ENCODE peak calls at places on chromosomes 12 and 14, in four cellular contexts. One of them, this sample, is unnamed.

GRCh38 chr14:67973415-67973814 is 153.8 kb downstream of the RAD51B start:
- DNase-seq in pancreas: no peak
- DNase-seq in mesendoderm: no peak
- DNase-seq in CD4-positive, alpha-beta memory T cell: no peak
- DNase-seq in this sample: no peak

GRCh38 chr12:1806301-1807106 is 13.9 kb upstream of the LRTM2 start:
- DNase-seq in pancreas: peak
- DNase-seq in mesendoderm: no peak
- DNase-seq in CD4-positive, alpha-beta memory T cell: no peak
- DNase-seq in this sample: no peak

GRCh38 chr12:22083167-22083566 is 37.1 kb downstream of the CMAS start:
- DNase-seq in pancreas: no peak
- DNase-seq in mesendoderm: no peak
- DNase-seq in CD4-positive, alpha-beta memory T cell: peak
- DNase-seq in this sample: no peak

GRCh38 chr12:5807538-5808219 is 137.4 kb downstream of the ANO2 start:
- DNase-seq in pancreas: no peak
- DNase-seq in mesendoderm: no peak
- DNase-seq in CD4-positive, alpha-beta memory T cell: no peak
- DNase-seq in this sample: no peak

GRCh38 chr12:110689002-110689600 is at the start of gene HVCN1:
- DNase-seq in pancreas: no peak
- DNase-seq in mesendoderm: no peak
- DNase-seq in CD4-positive, alpha-beta memory T cell: peak
- DNase-seq in this sample: peak

GRCh38 chr12:102197789-102198188 is at the start of gene PMCH:
- DNase-seq in pancreas: no peak
- DNase-seq in mesendoderm: no peak
- DNase-seq in CD4-positive, alpha-beta memory T cell: no peak
- DNase-seq in this sample: no peak

GRCh38 chr12:46964496-46965098 is 114.8 kb upstream of the PCED1B start:
- DNase-seq in pancreas: no peak
- DNase-seq in mesendoderm: peak
- DNase-seq in CD4-positive, alpha-beta memory T cell: no peak
- DNase-seq in this sample: no peak

GRCh38 chr14:22112004-22112403 is 438.4 kb upstream of the OR4E1 start:
- DNase-seq in pancreas: no peak
- DNase-seq in mesendoderm: peak
- DNase-seq in CD4-positive, alpha-beta memory T cell: no peak
- DNase-seq in this sample: peak

GRCh38 chr14:67674139-67674479 is 323 bp downstream of the VTI1B start:
- DNase-seq in pancreas: peak
- DNase-seq in mesendoderm: peak
- DNase-seq in CD4-positive, alpha-beta memory T cell: no peak
- DNase-seq in this sample: peak

GRCh38 chr12:108648371-108648770 is 14.7 kb upstream of the SELPLG start:
- DNase-seq in pancreas: no peak
- DNase-seq in mesendoderm: no peak
- DNase-seq in CD4-positive, alpha-beta memory T cell: no peak
- DNase-seq in this sample: no peak

GRCh38 chr14:39665084-39665483 is 232.9 kb upstream of the FBXO33 start:
- DNase-seq in pancreas: no peak
- DNase-seq in mesendoderm: no peak
- DNase-seq in CD4-positive, alpha-beta memory T cell: no peak
- DNase-seq in this sample: no peak

GRCh38 chr12:53530920-53531319 is 23.6 kb upstream of the NPFF start:
- DNase-seq in pancreas: no peak
- DNase-seq in mesendoderm: no peak
- DNase-seq in CD4-positive, alpha-beta memory T cell: no peak
- DNase-seq in this sample: no peak

GRCh38 chr14:100221419-100222218 is 17.3 kb upstream of the YY1 start:
- DNase-seq in pancreas: no peak
- DNase-seq in mesendoderm: peak
- DNase-seq in CD4-positive, alpha-beta memory T cell: peak
- DNase-seq in this sample: peak

GRCh38 chr12:124842073-124842749 is 21.5 kb downstream of the SCARB1 start:
- DNase-seq in pancreas: no peak
- DNase-seq in mesendoderm: no peak
- DNase-seq in CD4-positive, alpha-beta memory T cell: no peak
- DNase-seq in this sample: no peak

GRCh38 chr12:4270016-4270669 is 3.4 kb upstream of the CCND2 start:
- DNase-seq in pancreas: no peak
- DNase-seq in mesendoderm: peak
- DNase-seq in CD4-positive, alpha-beta memory T cell: no peak
- DNase-seq in this sample: no peak

GRCh38 chr12:107441906-107442305 is 243.7 kb upstream of the PWP1 start:
- DNase-seq in pancreas: no peak
- DNase-seq in mesendoderm: no peak
- DNase-seq in CD4-positive, alpha-beta memory T cell: no peak
- DNase-seq in this sample: no peak

GRCh38 chr12:104219908-104220404 is 4.4 kb downstream of the TXNRD1 start:
- DNase-seq in pancreas: no peak
- DNase-seq in mesendoderm: peak
- DNase-seq in CD4-positive, alpha-beta memory T cell: peak
- DNase-seq in this sample: peak

GRCh38 chr12:27012239-27012981 is 1.8 kb downstream of the TM7SF3 start:
- DNase-seq in pancreas: peak
- DNase-seq in mesendoderm: no peak
- DNase-seq in CD4-positive, alpha-beta memory T cell: no peak
- DNase-seq in this sample: no peak

GRCh38 chr14:33938131-33938949 is 12.5 kb downstream of the EGLN3 start:
- DNase-seq in pancreas: peak
- DNase-seq in mesendoderm: peak
- DNase-seq in CD4-positive, alpha-beta memory T cell: no peak
- DNase-seq in this sample: no peak

GRCh38 chr12:25376985-25377384 is 126.3 kb upstream of the KRAS start:
- DNase-seq in pancreas: no peak
- DNase-seq in mesendoderm: no peak
- DNase-seq in CD4-positive, alpha-beta memory T cell: no peak
- DNase-seq in this sample: no peak

GRCh38 chr12:57483466-57483865 is 3.8 kb upstream of the ARHGAP9 start:
- DNase-seq in pancreas: no peak
- DNase-seq in mesendoderm: peak
- DNase-seq in CD4-positive, alpha-beta memory T cell: no peak
- DNase-seq in this sample: no peak

GRCh38 chr14:99809376-99809775 is 16.2 kb downstream of the EML1 start:
- DNase-seq in pancreas: no peak
- DNase-seq in mesendoderm: no peak
- DNase-seq in CD4-positive, alpha-beta memory T cell: no peak
- DNase-seq in this sample: no peak

GRCh38 chr14:72907886-72908285 is 14.0 kb upstream of the DPF3 start:
- DNase-seq in pancreas: no peak
- DNase-seq in mesendoderm: peak
- DNase-seq in CD4-positive, alpha-beta memory T cell: no peak
- DNase-seq in this sample: no peak

GRCh38 chr12:116238149-116238548 is 39.3 kb downstream of the MED13L start:
- DNase-seq in pancreas: no peak
- DNase-seq in mesendoderm: no peak
- DNase-seq in CD4-positive, alpha-beta memory T cell: no peak
- DNase-seq in this sample: no peak

GRCh38 chr14:74062809-74063150 is 21.5 kb downstream of the ALDH6A1 start:
- DNase-seq in pancreas: no peak
- DNase-seq in mesendoderm: no peak
- DNase-seq in CD4-positive, alpha-beta memory T cell: no peak
- DNase-seq in this sample: no peak

GRCh38 chr14:20460458-20461229 is 590 bp downstream of the PIP4P1 start:
- DNase-seq in pancreas: peak
- DNase-seq in mesendoderm: peak
- DNase-seq in CD4-positive, alpha-beta memory T cell: peak
- DNase-seq in this sample: peak

GRCh38 chr12:124174406-124174805 is 120.5 kb upstream of the RFLNA start:
- DNase-seq in pancreas: no peak
- DNase-seq in mesendoderm: no peak
- DNase-seq in CD4-positive, alpha-beta memory T cell: no peak
- DNase-seq in this sample: no peak

GRCh38 chr12:30533518-30533917 is 162.2 kb downstream of the IPO8 start:
- DNase-seq in pancreas: no peak
- DNase-seq in mesendoderm: no peak
- DNase-seq in CD4-positive, alpha-beta memory T cell: no peak
- DNase-seq in this sample: no peak

GRCh38 chr12:76038176-76038575 is 6.6 kb upstream of the PHLDA1 start:
- DNase-seq in pancreas: no peak
- DNase-seq in mesendoderm: peak
- DNase-seq in CD4-positive, alpha-beta memory T cell: no peak
- DNase-seq in this sample: no peak

GRCh38 chr12:109611223-109611622 is 37.6 kb downstream of the MVK start:
- DNase-seq in pancreas: no peak
- DNase-seq in mesendoderm: no peak
- DNase-seq in CD4-positive, alpha-beta memory T cell: no peak
- DNase-seq in this sample: no peak

GRCh38 chr12:6943719-6944380 is at the start of the genes C12orf57 and RNU7-1:
- DNase-seq in pancreas: peak
- DNase-seq in mesendoderm: peak
- DNase-seq in CD4-positive, alpha-beta memory T cell: no peak
- DNase-seq in this sample: peak

GRCh38 chr14:70780396-70781075 is 28.8 kb downstream of the MAP3K9 start:
- DNase-seq in pancreas: no peak
- DNase-seq in mesendoderm: no peak
- DNase-seq in CD4-positive, alpha-beta memory T cell: no peak
- DNase-seq in this sample: no peak

DNA sequence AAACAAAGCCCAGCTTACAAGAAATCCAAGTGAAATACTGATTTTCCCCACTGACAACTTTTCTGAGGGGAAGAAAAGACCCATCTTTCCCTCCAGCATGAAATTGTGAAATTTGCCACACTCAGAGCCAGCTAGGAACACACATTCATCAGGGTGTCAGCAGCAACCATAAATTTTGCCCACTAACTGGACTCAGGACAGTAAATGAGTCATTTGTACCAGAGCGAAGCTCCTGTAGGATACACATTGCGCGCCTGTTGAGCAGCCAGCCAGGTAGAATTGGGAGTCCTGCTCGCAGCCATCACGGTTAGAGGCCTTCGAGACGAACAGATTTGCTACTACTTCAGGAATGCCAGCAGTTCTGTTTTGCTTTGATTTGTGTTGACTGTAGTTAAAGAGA is 117.7 kb downstream of the KICS2 start:
- DNase-seq in pancreas: no peak
- DNase-seq in mesendoderm: no peak
- DNase-seq in CD4-positive, alpha-beta memory T cell: no peak
- DNase-seq in this sample: no peak
- H3K27ac ChIP-seq in pancreas: no peak
- H3K27ac ChIP-seq in mesendoderm: no peak
- H3K27ac ChIP-seq in CD4-positive, alpha-beta memory T cell: no peak
- H3K27ac ChIP-seq in this sample: no peak

GRCh38 chr14:69684461-69685183 is 73.2 kb downstream of the SUSD6 start:
- DNase-seq in pancreas: no peak
- DNase-seq in mesendoderm: no peak
- DNase-seq in CD4-positive, alpha-beta memory T cell: no peak
- DNase-seq in this sample: no peak
- H3K27ac ChIP-seq in pancreas: peak
- H3K27ac ChIP-seq in mesendoderm: no peak
- H3K27ac ChIP-seq in CD4-positive, alpha-beta memory T cell: peak
- H3K27ac ChIP-seq in this sample: no peak

GRCh38 chr12:12616512-12617275 is 5.0 kb downstream of the CREBL2 start:
- DNase-seq in pancreas: no peak
- DNase-seq in mesendoderm: no peak
- DNase-seq in CD4-positive, alpha-beta memory T cell: no peak
- DNase-seq in this sample: no peak
- H3K27ac ChIP-seq in pancreas: no peak
- H3K27ac ChIP-seq in mesendoderm: no peak
- H3K27ac ChIP-seq in CD4-positive, alpha-beta memory T cell: peak
- H3K27ac ChIP-seq in this sample: no peak

GRCh38 chr14:102138535-102138934 is 1.2 kb upstream of the WDR20 start:
- DNase-seq in pancreas: no peak
- DNase-seq in mesendoderm: no peak
- DNase-seq in CD4-positive, alpha-beta memory T cell: no peak
- DNase-seq in this sample: no peak
- H3K27ac ChIP-seq in pancreas: no peak
- H3K27ac ChIP-seq in mesendoderm: no peak
- H3K27ac ChIP-seq in CD4-positive, alpha-beta memory T cell: peak
- H3K27ac ChIP-seq in this sample: no peak

DNA sequence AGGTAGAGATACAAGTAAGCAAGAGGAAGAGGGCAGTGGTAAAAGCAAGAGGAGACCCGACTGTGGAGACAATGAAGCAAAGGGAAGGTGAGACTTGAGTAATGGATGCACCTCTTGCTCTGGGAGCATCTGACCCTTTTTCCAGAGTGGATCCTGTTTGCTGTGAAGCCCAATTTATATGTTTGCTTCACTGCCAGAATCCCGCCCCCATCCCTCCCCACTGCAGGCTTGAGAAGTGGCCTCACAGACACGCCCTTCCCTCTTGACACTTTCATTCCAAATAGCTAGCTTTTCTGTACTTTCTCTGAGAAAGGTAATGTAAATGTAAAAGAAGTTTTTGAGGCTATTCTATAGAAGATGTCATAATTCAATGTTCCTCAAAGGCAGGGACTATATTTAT is 673 bp upstream of the PFKM start:
- DNase-seq in pancreas: no peak
- DNase-seq in mesendoderm: peak
- DNase-seq in CD4-positive, alpha-beta memory T cell: no peak
- DNase-seq in this sample: no peak
- H3K27ac ChIP-seq in pancreas: no peak
- H3K27ac ChIP-seq in mesendoderm: no peak
- H3K27ac ChIP-seq in CD4-positive, alpha-beta memory T cell: no peak
- H3K27ac ChIP-seq in this sample: no peak

DNA sequence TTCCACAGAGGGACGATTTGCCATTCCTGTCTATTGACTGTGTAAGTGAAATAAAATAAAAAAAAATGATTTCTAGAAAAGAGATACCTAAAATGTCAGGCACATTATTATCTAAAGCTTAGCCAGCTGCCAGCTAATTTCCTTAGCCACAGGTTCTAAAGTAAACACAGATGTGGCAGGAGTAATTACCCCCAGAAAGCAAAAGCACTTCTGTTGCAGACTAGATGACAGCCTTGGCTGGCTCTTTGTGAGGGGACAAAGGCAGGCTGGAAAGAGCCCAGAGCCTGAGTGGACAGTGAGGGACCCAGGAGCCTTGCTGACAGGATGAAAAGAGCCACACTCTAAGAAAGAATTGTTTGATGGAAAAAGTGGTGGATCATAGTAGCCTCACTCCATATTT is 418.1 kb downstream of the LRIG3 start:
- DNase-seq in pancreas: no peak
- DNase-seq in mesendoderm: peak
- DNase-seq in CD4-positive, alpha-beta memory T cell: no peak
- DNase-seq in this sample: no peak
- H3K27ac ChIP-seq in pancreas: no peak
- H3K27ac ChIP-seq in mesendoderm: no peak
- H3K27ac ChIP-seq in CD4-positive, alpha-beta memory T cell: no peak
- H3K27ac ChIP-seq in this sample: no peak